ENCODE peak calls at places on chromosomes 11 and 22, in nine cellular contexts. U is NCI-H1092 treated with DMSO at 0.1 percent for 48 hours, X is T-helper 9 cell, N is BE2C, L is NCI-H2029, I is renal cortical epithelial cell, Q is RWPE1, P is Calu3, K is caudate nucleus. Z is an unnamed sample.
A peak's percentile ranks its signal among the peaks of the same experiment; 100 is the strongest.

GRCh38 chr11:97938789-97939188 is 1082.0 kb upstream of the CNTN5 start:
- DNase-seq in U (no peak), Q (no peak), L (no peak), X (no peak), K (no peak), N (no peak), I (no peak), P (no peak), Z (no peak)

GRCh38 chr11:16394947-16395346 is 38.6 kb upstream of the SOX6 start:
- DNase-seq in L (no peak), P (no peak), I (no peak), N (no peak), U (no peak), K (no peak), Q (no peak), X (no peak), Z (no peak)

GRCh38 chr11:30583505-30584280 is 2.5 kb downstream of the MPPED2 start:
- DNase-seq in P (no peak), N (no peak), U (no peak), X (no peak), I (no peak), L (no peak), Q (no peak), K (no peak), Z (no peak)

GRCh38 chr11:107818491-107818890 is 40.1 kb downstream of the SLC35F2 start:
- DNase-seq in P (no peak), Q (no peak), I (no peak), U (no peak), X (no peak), N (no peak), K (no peak), L (no peak), Z (no peak)

GRCh38 chr11:95156133-95156731 is 66.6 kb downstream of the ENDOD1 start:
- DNase-seq in U (no peak), K (no peak), X (no peak), N (no peak), I (no peak), L (no peak), P (no peak), Q (no peak), Z (no peak)

GRCh38 chr11:1665313-1665712 is 31.7 kb upstream of the KRTAP5-6 start:
- DNase-seq in L (no peak), Q (no peak), X (no peak), U (no peak), P (no peak), K (no peak), N (no peak), I (no peak), Z (no peak)

GRCh38 chr11:47083913-47084312 is 92.8 kb downstream of the ARFGAP2 start:
- DNase-seq in P (no peak), X (no peak), I (peak; percentile 75), Q (no peak), U (no peak), N (no peak), L (no peak), K (no peak), Z (no peak)

GRCh38 chr11:124676386-124676785 is 2.7 kb downstream of the SPA17 start:
- DNase-seq in X (no peak), L (no peak), N (no peak), K (no peak), P (no peak), I (peak; percentile 7), Q (no peak), U (no peak), Z (no peak)

GRCh38 chr22:48492371-48493320 is 1335.0 kb downstream of the BRD1 start:
- DNase-seq in N (peak; percentile 45), I (peak; percentile 32), Q (peak; percentile 36), X (no peak), U (peak; percentile 42), P (peak; percentile 55), K (peak; percentile 63), L (peak; percentile 55), Z (peak; percentile 45)

GRCh38 chr22:36756746-36757607 is 18.9 kb downstream of the IFT27 start:
- DNase-seq in I (no peak), X (no peak), P (no peak), N (no peak), U (no peak), Q (no peak), L (no peak), K (no peak), Z (no peak)

GRCh38 chr11:102318469-102318868 is 1.2 kb downstream of the BIRC3 start:
- DNase-seq in Q (no peak), P (peak; percentile 43), I (peak; percentile 64), U (no peak), K (no peak), X (peak; percentile 47), L (no peak), N (no peak), Z (no peak)

GRCh38 chr22:42895087-42895486 is 38.0 kb upstream of the ARFGAP3 start:
- DNase-seq in U (no peak), P (no peak), Q (no peak), L (no peak), N (no peak), I (no peak), K (no peak), X (no peak), Z (no peak)

GRCh38 chr11:123174196-123175183 is 20.6 kb downstream of the CLMP start:
- DNase-seq in L (no peak), U (no peak), I (peak; percentile 96), Q (peak; percentile 87), X (no peak), P (no peak), N (no peak), K (no peak), Z (no peak)

GRCh38 chr11:14345668-14346067 is 13.3 kb downstream of the RRAS2 start:
- DNase-seq in I (no peak), X (no peak), N (no peak), Q (no peak), U (no peak), L (no peak), P (no peak), K (no peak), Z (no peak)

GRCh38 chr11:106624377-106624776 is 393.9 kb downstream of the GUCY1A2 start:
- DNase-seq in U (no peak), N (no peak), X (no peak), Q (no peak), I (no peak), L (peak; percentile 8), K (no peak), P (no peak), Z (no peak)

GRCh38 chr11:78898376-78898775 is 323.7 kb upstream of the NARS2 start:
- DNase-seq in U (no peak), I (peak; percentile 73), X (no peak), N (no peak), P (no peak), Q (no peak), L (no peak), K (no peak), Z (no peak)

GRCh38 chr11:86519064-86519911 is 144.6 kb downstream of the CCDC81 start:
- DNase-seq in X (no peak), I (no peak), N (no peak), K (no peak), U (peak; percentile 52), L (no peak), P (no peak), Q (no peak), Z (no peak)

GRCh38 chr11:120517390-120518315 is 6.1 kb downstream of the GRIK4 start:
- DNase-seq in I (no peak), L (no peak), U (no peak), N (no peak), K (no peak), X (no peak), P (peak; percentile 10), Q (no peak), Z (no peak)

GRCh38 chr11:117523680-117524079 is 196.0 kb downstream of the CEP164 start:
- DNase-seq in Q (no peak), P (no peak), X (no peak), N (no peak), K (no peak), I (peak; percentile 64), L (no peak), U (no peak), Z (no peak)

GRCh38 chr22:35175392-35175791 is 81.9 kb upstream of the HMGXB4 start:
- DNase-seq in I (no peak), X (no peak), Q (no peak), K (no peak), L (no peak), N (no peak), P (no peak), U (no peak), Z (no peak)

GRCh38 chr22:46813816-46814597 is 51.6 kb downstream of the TBC1D22A start:
- DNase-seq in I (peak; percentile 71), K (no peak), N (no peak), U (no peak), X (no peak), L (no peak), Q (no peak), P (peak; percentile 34), Z (no peak)

GRCh38 chr11:1113405-1114201 is 38.9 kb downstream of the MUC2 start:
- DNase-seq in I (no peak), X (no peak), U (no peak), L (no peak), N (no peak), Q (no peak), K (no peak), P (no peak), Z (no peak)

GRCh38 chr11:19344661-19345518 is 104.1 kb upstream of the E2F8 start:
- DNase-seq in P (peak; percentile 21), K (peak; percentile 68), X (no peak), U (peak; percentile 60), N (peak; percentile 54), Q (peak; percentile 61), I (peak; percentile 29), L (peak; percentile 39), Z (no peak)

GRCh38 chr11:72039108-72039850 is 40.6 kb downstream of the IL18BP start:
- DNase-seq in L (no peak), Q (no peak), I (no peak), X (no peak), U (no peak), N (no peak), K (no peak), P (no peak), Z (no peak)

GRCh38 chr11:115631609-115632008 is 127.4 kb upstream of the CADM1 start:
- DNase-seq in U (no peak), P (no peak), L (no peak), I (no peak), Q (no peak), N (no peak), X (no peak), K (no peak), Z (no peak)

GRCh38 chr22:48855013-48855412 is 972.7 kb downstream of the BRD1 start:
- DNase-seq in X (no peak), N (no peak), U (no peak), L (no peak), P (no peak), K (no peak), Q (no peak), I (no peak), Z (no peak)

GRCh38 chr11:19561011-19561410 is 151.6 kb upstream of the NAV2 start:
- DNase-seq in P (no peak), L (no peak), X (no peak), N (no peak), Q (no peak), I (peak; percentile 27), U (no peak), K (no peak), Z (no peak)

GRCh38 chr11:298406-299065 is 790 bp downstream of the IFITM5 start:
- DNase-seq in K (no peak), U (no peak), N (no peak), Q (no peak), I (no peak), L (no peak), X (no peak), P (no peak), Z (no peak)

Z was measured in DMS153.